ENCODE peak calls at places on chromosomes 12 and 14, in six cellular contexts. L is PC-3; G is KG1; I is tibial nerve; Y is right cardiac atrium; F is effector memory CD4-positive, alpha-beta T cell. J is an unnamed sample.
A peak's percentile ranks its signal among the peaks of the same experiment; 100 is the strongest.

GRCh38 chr12:57063991-57064725 is 14.2 kb upstream of the MYO1A start:
- DNase-seq in L (no peak), G (no peak), I (no peak), Y (no peak), F (peak; percentile 11), J (no peak)

GRCh38 chr14:71405676-71406075 is 498.4 kb downstream of the PCNX1 start:
- DNase-seq in L (no peak), G (no peak), I (no peak), Y (no peak), F (no peak), J (no peak)

GRCh38 chr14:71703477-71703876 is 228.8 kb upstream of the RGS6 start:
- DNase-seq in L (no peak), G (no peak), I (no peak), Y (no peak), F (no peak), J (no peak)

GRCh38 chr12:42892702-42893101 is 303.2 kb upstream of the PRICKLE1 start:
- DNase-seq in L (no peak), G (no peak), I (no peak), Y (no peak), F (no peak), J (no peak)

GRCh38 chr14:78254911-78255431 is 84.8 kb downstream of the NRXN3 start:
- DNase-seq in L (peak; percentile 18), G (no peak), I (no peak), Y (no peak), F (no peak), J (no peak)

GRCh38 chr12:115257791-115258190 is 573.8 kb upstream of the TBX3 start:
- DNase-seq in L (peak; percentile 63), G (no peak), I (no peak), Y (no peak), F (no peak), J (no peak)

GRCh38 chr14:45811155-45811554 is 558.2 kb upstream of the MIS18BP1 start:
- DNase-seq in L (no peak), G (no peak), I (no peak), Y (no peak), F (no peak), J (no peak)

GRCh38 chr14:90968025-90968424 is 92.4 kb downstream of the RPS6KA5 start:
- DNase-seq in L (peak; percentile 6), G (no peak), I (no peak), Y (no peak), F (no peak), J (no peak)

GRCh38 chr12:82019533-82019932 is 260.4 kb upstream of the PPFIA2 start:
- DNase-seq in L (no peak), G (no peak), I (no peak), Y (no peak), F (no peak), J (no peak)

GRCh38 chr12:24201258-24201970 is 251.9 kb upstream of the SOX5 start:
- DNase-seq in L (no peak), G (no peak), I (no peak), Y (no peak), F (no peak), J (no peak)

GRCh38 chr12:119699199-119699765 is 31.3 kb downstream of the PRKAB1 start:
- DNase-seq in L (no peak), G (no peak), I (no peak), Y (no peak), F (no peak), J (no peak)

GRCh38 chr14:70422538-70422937 is 5.6 kb upstream of the SYNJ2BP start:
- DNase-seq in L (no peak), G (no peak), I (no peak), Y (no peak), F (no peak), J (no peak)

GRCh38 chr14:81436296-81437138 is 36.4 kb upstream of the STON2 start:
- DNase-seq in L (peak; percentile 87), G (peak; percentile 41), I (peak; percentile 60), Y (peak; percentile 92), F (no peak), J (peak; percentile 19)

GRCh38 chr14:104314251-104314941 is 176.0 kb downstream of the KIF26A start:
- DNase-seq in L (no peak), G (no peak), I (no peak), Y (peak; percentile 42), F (no peak), J (peak; percentile 2)

GRCh38 chr12:113818278-113818677 is 147.8 kb downstream of the RBM19 start:
- DNase-seq in L (no peak), G (no peak), I (no peak), Y (no peak), F (no peak), J (no peak)

GRCh38 chr12:75759842-75760260 is 248.4 kb upstream of the KRR1 start:
- DNase-seq in L (peak; percentile 87), G (no peak), I (no peak), Y (no peak), F (no peak), J (no peak)

GRCh38 chr12:106971065-106971464 is 15.4 kb downstream of the TMEM263 start:
- DNase-seq in L (no peak), G (no peak), I (no peak), Y (no peak), F (no peak), J (no peak)

GRCh38 chr12:31590730-31591307 is at the start of gene DENND5B:
- DNase-seq in L (peak; percentile 42), G (no peak), I (peak; percentile 58), Y (peak; percentile 94), F (no peak), J (no peak)

GRCh38 chr14:38391334-38391733 is 135.4 kb upstream of the CLEC14A start:
- DNase-seq in L (peak; percentile 49), G (no peak), I (no peak), Y (no peak), F (no peak), J (no peak)

GRCh38 chr12:98578821-98579220 is 14.7 kb upstream of the SLC25A3 start:
- DNase-seq in L (no peak), G (no peak), I (no peak), Y (no peak), F (no peak), J (no peak)